ENCODE peak calls at places on chromosomes 6 and 20, in nine cellular contexts. V, R, X, L, D, N, C, B and S are unnamed samples.

GRCh38 chr20:45153756-45154155 is 20.9 kb upstream of the PI3 start:
- DNase-seq in V (no peak), R (no peak), X (no peak), L (no peak), D (no peak), N (no peak), C (no peak), B (no peak), S (no peak)

GRCh38 chr6:40386200-40386599 is 201.0 kb downstream of the LRFN2 start:
- DNase-seq in V (no peak), R (peak), X (no peak), L (peak), D (no peak), N (no peak), C (no peak), B (no peak), S (no peak)

GRCh38 chr6:45801471-45802289 is 214.0 kb downstream of the CLIC5 start:
- DNase-seq in V (no peak), R (no peak), X (no peak), L (no peak), D (no peak), N (no peak), C (no peak), B (no peak), S (no peak)

GRCh38 chr20:25196701-25197120 is 1.2 kb downstream of the ENTPD6 start:
- DNase-seq in V (no peak), R (no peak), X (no peak), L (peak), D (peak), N (no peak), C (no peak), B (peak), S (no peak)

GRCh38 chr20:10074513-10074912 is 39.7 kb downstream of the ANKEF1 start:
- DNase-seq in V (no peak), R (no peak), X (peak), L (no peak), D (no peak), N (peak), C (peak), B (no peak), S (peak)

GRCh38 chr6:135703621-135704020 is 147.9 kb upstream of the PDE7B start:
- DNase-seq in V (no peak), R (no peak), X (no peak), L (no peak), D (no peak), N (peak), C (peak), B (no peak), S (no peak)

GRCh38 chr6:132598473-132598872 is 8.9 kb upstream of the TAAR5 start:
- DNase-seq in V (no peak), R (peak), X (peak), L (no peak), D (peak), N (no peak), C (no peak), B (peak), S (no peak)

GRCh38 chr20:57003012-57003411 is 263.4 kb downstream of the BMP7 start:
- DNase-seq in V (no peak), R (no peak), X (no peak), L (peak), D (no peak), N (no peak), C (no peak), B (peak), S (no peak)

GRCh38 chr6:29828471-29828797 is 809 bp downstream of the HLA-G start:
- DNase-seq in V (no peak), R (no peak), X (no peak), L (no peak), D (peak), N (no peak), C (no peak), B (no peak), S (no peak)

GRCh38 chr6:32430179-32430578 is 9.5 kb upstream of the HLA-DRA start:
- DNase-seq in V (no peak), R (no peak), X (no peak), L (no peak), D (no peak), N (no peak), C (no peak), B (no peak), S (no peak)

GRCh38 chr6:27757307-27757706 is 154.9 kb downstream of the OR2B2 start:
- DNase-seq in V (no peak), R (no peak), X (no peak), L (no peak), D (peak), N (no peak), C (no peak), B (peak), S (no peak)

GRCh38 chr6:41940759-41941279 is 789 bp downstream of the CCND3 start:
- DNase-seq in V (peak), R (peak), X (no peak), L (peak), D (peak), N (no peak), C (no peak), B (peak), S (no peak)

GRCh38 chr6:166442131-166442530 is 59.4 kb upstream of the MPC1 start:
- DNase-seq in V (no peak), R (no peak), X (no peak), L (peak), D (no peak), N (no peak), C (no peak), B (no peak), S (no peak)

GRCh38 chr6:26347699-26348098 is 17.3 kb upstream of the BTN3A2 start:
- DNase-seq in V (no peak), R (no peak), X (no peak), L (no peak), D (no peak), N (no peak), C (no peak), B (no peak), S (no peak)

GRCh38 chr6:35385457-35386202 is 43.3 kb downstream of the PPARD start:
- DNase-seq in V (peak), R (no peak), X (no peak), L (no peak), D (no peak), N (peak), C (no peak), B (no peak), S (peak)

GRCh38 chr6:157563611-157564284 is 182.8 kb downstream of the ZDHHC14 start:
- DNase-seq in V (no peak), R (no peak), X (no peak), L (peak), D (no peak), N (peak), C (no peak), B (no peak), S (peak)

GRCh38 chr20:47343007-47343472 is 13.5 kb downstream of the ZMYND8 start:
- DNase-seq in V (no peak), R (no peak), X (no peak), L (no peak), D (no peak), N (peak), C (no peak), B (no peak), S (no peak)

GRCh38 chr6:10322991-10323390 is 91.9 kb downstream of the TFAP2A start:
- DNase-seq in V (no peak), R (no peak), X (no peak), L (no peak), D (no peak), N (no peak), C (no peak), B (no peak), S (no peak)

GRCh38 chr6:43144879-43145278 is 26.2 kb upstream of the SRF start:
- DNase-seq in V (no peak), R (no peak), X (no peak), L (no peak), D (no peak), N (no peak), C (no peak), B (no peak), S (no peak)

GRCh38 chr20:23187759-23188158 is 101.6 kb upstream of the CD93 start:
- DNase-seq in V (peak), R (no peak), X (no peak), L (no peak), D (no peak), N (no peak), C (no peak), B (no peak), S (no peak)

GRCh38 chr6:109892451-109893435 is 85.4 kb upstream of the GPR6 start:
- DNase-seq in V (no peak), R (no peak), X (peak), L (no peak), D (no peak), N (no peak), C (no peak), B (no peak), S (no peak)

GRCh38 chr20:62859721-62860120 is 1.9 kb downstream of the TCFL5 start:
- DNase-seq in V (no peak), R (no peak), X (no peak), L (no peak), D (no peak), N (no peak), C (no peak), B (no peak), S (no peak)
- H3K4me3 ChIP-seq in V (no peak), R (no peak), X (peak), L (no peak), D (peak), N (no peak), C (peak), B (peak), S (no peak)

DNA sequence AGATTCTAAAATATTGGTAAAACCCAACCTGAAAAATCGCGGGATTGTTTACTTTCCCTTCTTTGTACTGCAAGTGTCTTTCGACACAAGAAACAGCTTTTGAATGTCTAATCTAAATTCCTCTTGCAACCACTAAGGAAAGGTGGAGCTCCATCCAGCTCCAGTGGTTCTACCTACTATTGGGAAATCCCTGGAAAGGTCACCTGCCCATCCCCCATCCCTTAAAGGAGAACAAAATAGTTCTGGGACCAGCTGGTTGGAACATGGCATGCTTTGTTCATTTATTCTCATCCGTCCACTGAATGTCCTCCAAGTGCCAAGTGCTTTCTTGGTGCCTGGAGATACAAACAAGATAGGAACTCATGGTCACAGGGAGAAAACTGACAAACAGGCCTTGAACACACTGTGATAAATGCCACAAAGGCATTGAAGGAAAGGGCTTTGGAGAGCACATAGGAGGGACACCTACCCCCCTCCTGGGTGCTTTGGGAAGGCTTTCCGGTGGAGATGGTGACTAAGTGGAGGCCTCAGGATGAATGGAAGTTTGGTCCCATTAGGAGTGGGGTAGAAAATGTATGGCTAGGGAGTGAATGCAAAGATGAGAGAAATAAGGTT is 2.3 kb upstream of the CITED2 start:
- DNase-seq in V (peak), R (no peak), X (no peak), L (peak), D (peak), N (peak), C (no peak), B (no peak), S (no peak)
- TF ChIP-seq CTCF in V (peak), R (no peak), X (peak), L (no peak), D (no peak), N (peak), C (peak), B (no peak), S (no peak)

GRCh38 chr6:48307583-48307982 is 196.6 kb upstream of the PTCHD4 start:
- DNase-seq in V (no peak), R (no peak), X (no peak), L (no peak), D (no peak), N (no peak), C (no peak), B (no peak), S (no peak)
- H3K4me3 ChIP-seq in V (no peak), R (no peak), X (no peak), L (no peak), D (no peak), N (no peak), C (no peak), B (no peak), S (no peak)

DNA sequence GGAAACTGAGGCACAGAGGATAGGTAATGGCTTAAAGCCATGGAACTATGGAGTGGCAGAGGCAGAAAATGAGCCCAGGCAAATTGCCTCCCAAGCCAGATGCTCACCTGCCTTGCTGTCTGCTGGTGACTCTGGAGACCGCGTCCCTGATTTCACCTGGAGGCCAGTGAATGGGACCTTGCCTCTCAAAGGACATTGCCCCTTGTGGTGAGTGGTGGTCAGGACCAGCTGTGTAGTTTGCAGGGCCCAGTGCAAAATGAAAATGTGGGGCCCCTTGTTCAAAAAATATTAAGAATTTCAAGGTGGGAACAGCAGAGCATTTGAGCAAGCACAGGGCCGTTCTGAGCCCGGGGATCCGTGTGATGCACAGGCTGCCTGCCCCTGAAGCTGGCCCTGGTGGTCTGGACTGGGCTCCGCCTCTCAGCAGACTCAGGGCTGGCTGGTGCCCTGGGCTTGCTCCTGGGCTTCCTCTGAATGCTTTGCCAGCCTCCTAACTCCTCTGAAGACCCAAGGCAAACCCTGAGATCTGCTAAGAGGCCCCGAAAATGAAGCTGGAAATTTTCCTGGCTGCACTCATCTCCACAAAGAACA is 19.8 kb upstream of the KCNG1 start:
- DNase-seq in V (no peak), R (no peak), X (peak), L (no peak), D (peak), N (no peak), C (no peak), B (no peak), S (no peak)
- TF ChIP-seq CTCF in V (no peak), R (peak), X (peak), L (no peak), D (peak), N (peak), C (peak), B (peak), S (peak)

DNA sequence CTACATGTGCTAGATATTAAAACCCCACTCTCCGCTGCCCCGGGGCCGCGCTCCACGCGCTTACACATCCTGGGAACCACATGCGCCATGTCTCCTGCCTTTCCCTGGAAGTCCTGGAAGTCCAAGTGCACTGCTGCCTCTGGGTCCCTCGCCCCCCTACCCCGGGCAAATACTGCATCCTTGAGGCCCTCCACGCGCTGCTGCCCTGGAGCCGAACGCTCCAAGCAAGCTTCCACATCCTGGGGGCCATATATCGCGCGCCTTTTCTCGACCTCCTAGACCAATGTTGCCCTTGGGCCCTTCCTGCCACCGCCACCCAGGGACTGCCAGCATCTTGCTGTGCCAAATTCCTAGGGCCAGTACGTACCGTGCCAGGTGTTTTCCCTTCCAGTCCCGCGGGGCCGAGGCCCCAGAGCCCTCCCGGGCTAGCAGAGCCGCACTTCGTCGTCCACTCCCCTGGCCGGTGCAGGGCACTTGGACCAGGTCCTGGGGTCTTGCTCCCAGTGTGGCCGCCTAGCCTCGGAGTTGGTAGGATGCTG is 779 bp upstream of the KCNG1 start:
- DNase-seq in V (no peak), R (no peak), X (no peak), L (no peak), D (no peak), N (no peak), C (no peak), B (no peak), S (no peak)
- H3K4me3 ChIP-seq in V (peak), R (peak), X (no peak), L (peak), D (peak), N (peak), C (peak), B (no peak), S (peak)

GRCh38 chr6:142055219-142055618 is 77.5 kb upstream of the GJE1 start:
- DNase-seq in V (no peak), R (no peak), X (no peak), L (no peak), D (no peak), N (no peak), C (no peak), B (no peak), S (no peak)

GRCh38 chr6:142045380-142046270 is 87.1 kb upstream of the GJE1 start:
- DNase-seq in V (no peak), R (no peak), X (peak), L (no peak), D (no peak), N (peak), C (peak), B (no peak), S (no peak)

GRCh38 chr6:142048593-142048980 is 84.1 kb upstream of the GJE1 start:
- DNase-seq in V (no peak), R (no peak), X (no peak), L (no peak), D (no peak), N (no peak), C (no peak), B (no peak), S (no peak)

GRCh38 chr6:142047934-142048592 is 84.7 kb upstream of the GJE1 start:
- DNase-seq in V (no peak), R (no peak), X (no peak), L (no peak), D (no peak), N (peak), C (no peak), B (no peak), S (no peak)

GRCh38 chr6:142051404-142051803 is 81.3 kb upstream of the GJE1 start:
- DNase-seq in V (no peak), R (no peak), X (no peak), L (no peak), D (no peak), N (no peak), C (no peak), B (no peak), S (no peak)
- TF ChIP-seq CTCF in V (no peak), R (no peak), X (no peak), L (no peak), D (no peak), N (no peak), C (no peak), B (no peak), S (no peak)

DNA sequence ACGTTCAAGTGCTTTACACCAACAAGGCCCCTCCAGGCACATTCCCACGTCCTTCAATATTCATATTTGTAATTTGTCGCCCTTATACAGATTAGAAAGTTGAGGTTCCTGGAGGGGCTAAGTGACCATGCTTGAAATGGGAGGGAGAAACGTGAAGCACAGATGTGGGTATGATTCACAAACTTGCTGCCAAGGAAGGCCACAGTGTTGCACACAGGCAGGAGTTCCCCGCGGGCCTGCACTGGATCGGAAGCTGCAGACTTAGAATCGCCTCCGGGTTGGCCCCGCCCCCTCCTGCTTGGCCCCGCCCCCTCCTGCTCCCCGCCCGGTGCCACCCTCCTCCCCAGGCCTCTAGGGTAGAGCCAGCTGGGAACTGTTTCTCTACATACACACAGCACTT is 58.2 kb upstream of the QKI start:
- DNase-seq in V (peak), R (peak), X (no peak), L (no peak), D (peak), N (peak), C (peak), B (no peak), S (peak)
- H3K4me3 ChIP-seq in V (no peak), R (no peak), X (no peak), L (no peak), D (no peak), N (no peak), C (no peak), B (no peak), S (no peak)

GRCh38 chr6:88304515-88304914 is 138.4 kb upstream of the CNR1 start:
- DNase-seq in V (no peak), R (no peak), X (no peak), L (no peak), D (no peak), N (no peak), C (no peak), B (no peak), S (no peak)
- TF ChIP-seq CTCF in V (no peak), R (no peak), X (no peak), L (no peak), D (no peak), N (no peak), C (no peak), B (no peak), S (no peak)

GRCh38 chr6:107820571-107821261 is 3.4 kb downstream of the SCML4 start:
- DNase-seq in V (no peak), R (peak), X (no peak), L (no peak), D (peak), N (peak), C (no peak), B (no peak), S (peak)

GRCh38 chr6:107818272-107818671 is 5.8 kb downstream of the SCML4 start:
- DNase-seq in V (no peak), R (no peak), X (no peak), L (no peak), D (no peak), N (no peak), C (no peak), B (no peak), S (no peak)

GRCh38 chr6:107821591-107821990 is 2.5 kb downstream of the SCML4 start:
- DNase-seq in V (no peak), R (no peak), X (no peak), L (no peak), D (no peak), N (no peak), C (no peak), B (no peak), S (no peak)

GRCh38 chr6:107819217-107819616 is 4.9 kb downstream of the SCML4 start:
- DNase-seq in V (no peak), R (no peak), X (no peak), L (no peak), D (no peak), N (no peak), C (no peak), B (no peak), S (no peak)

DNA sequence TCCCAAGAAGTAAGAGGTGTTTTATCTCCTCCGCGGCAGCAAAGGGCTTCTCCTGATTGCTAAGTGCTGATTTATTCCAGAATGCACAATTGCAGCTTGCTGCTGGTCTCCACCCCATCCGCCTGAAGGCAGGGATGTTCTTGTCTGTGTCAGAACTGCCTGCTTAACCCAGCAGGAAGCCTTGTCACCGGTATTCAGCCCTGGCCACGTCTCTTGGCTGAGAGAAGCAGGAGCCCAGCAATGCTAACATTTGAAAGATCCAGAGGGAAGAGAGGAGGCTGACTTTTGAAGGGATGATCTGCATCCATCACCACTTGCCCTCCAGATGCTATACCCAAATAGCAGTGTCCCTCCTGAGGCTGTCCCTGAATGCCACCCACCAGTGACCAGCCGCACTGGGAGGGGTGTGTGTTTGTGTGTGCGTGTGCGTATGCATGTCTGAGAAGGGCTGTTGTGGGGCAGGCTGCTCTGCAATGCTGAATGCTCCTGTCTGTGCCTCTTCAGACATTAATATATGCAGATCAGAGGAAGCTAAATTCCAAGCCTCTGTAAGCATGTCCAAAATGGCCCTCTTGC is 4.0 kb downstream of the SCML4 start:
- DNase-seq in V (no peak), R (peak), X (no peak), L (no peak), D (peak), N (peak), C (no peak), B (no peak), S (no peak)
- H3K4me3 ChIP-seq in V (no peak), R (peak), X (no peak), L (no peak), D (no peak), N (peak), C (no peak), B (no peak), S (peak)